ENCODE peak calls at places on chromosome 20, in six cellular contexts. C is transverse colon, S is sigmoid colon, L is prostate gland, E is spleen, P is vagina. R is an unnamed sample. For H3K9me3, the result is how much of the 10 kb centered on the place peaks cover.

GRCh38 chr20:1569417-1569861 is 11.9 kb upstream of the SIRPD start:
- DNase-seq in C (no peak), S (no peak), L (no peak), E (peak), P (no peak), R (no peak)

GRCh38 chr20:25525857-25526256 is 59.5 kb downstream of the NINL start:
- DNase-seq in C (no peak), S (no peak), L (no peak), E (no peak), P (no peak), R (no peak)

GRCh38 chr20:52490715-52491430 is 299.3 kb upstream of the ZFP64 start:
- DNase-seq in C (no peak), S (no peak), L (no peak), E (no peak), P (no peak), R (no peak)

GRCh38 chr20:12072945-12073245 is 155.2 kb downstream of the BTBD3 start:
- DNase-seq in C (no peak), S (no peak), L (no peak), E (no peak), P (no peak), R (no peak)

GRCh38 chr20:63472159-63472811 is at the start of gene KCNQ2:
- DNase-seq in C (no peak), S (no peak), L (no peak), E (no peak), P (no peak), R (no peak)

GRCh38 chr20:61127311-61128044 is 124.6 kb upstream of the CDH4 start:
- DNase-seq in C (no peak), S (no peak), L (no peak), E (no peak), P (no peak), R (no peak)

GRCh38 chr20:36462440-36463211 is 78.7 kb upstream of the MYL9 start:
- DNase-seq in C (peak), S (peak), L (peak), E (peak), P (no peak), R (no peak)

GRCh38 chr20:8389381-8390368 is 257.6 kb downstream of the PLCB1 start:
- DNase-seq in C (no peak), S (no peak), L (no peak), E (no peak), P (no peak), R (no peak)

GRCh38 chr20:3752386-3752759 is 15.2 kb downstream of the ADISSP start:
- DNase-seq in C (no peak), S (no peak), L (no peak), E (no peak), P (no peak), R (no peak)

GRCh38 chr20:25549866-25550477 is 35.4 kb downstream of the NINL start:
- DNase-seq in C (no peak), S (no peak), L (no peak), E (no peak), P (no peak), R (no peak)

GRCh38 chr20:50579511-50579910 is 69.3 kb downstream of the PTPN1 start:
- DNase-seq in C (no peak), S (peak), L (no peak), E (peak), P (no peak), R (no peak)

GRCh38 chr20:8627386-8628030 is 441.4 kb upstream of the PLCB4 start:
- DNase-seq in C (no peak), S (no peak), L (no peak), E (no peak), P (no peak), R (no peak)

GRCh38 chr20:37387519-37388269 is 41.8 kb downstream of the SRC start:
- DNase-seq in C (no peak), S (peak), L (no peak), E (peak), P (no peak), R (no peak)

GRCh38 chr20:41299899-41300298 is 17.6 kb downstream of the ZHX3 start:
- DNase-seq in C (no peak), S (no peak), L (no peak), E (no peak), P (no peak), R (no peak)

GRCh38 chr20:57555457-57556184 is 5.3 kb upstream of the PCK1 start:
- DNase-seq in C (no peak), S (no peak), L (no peak), E (no peak), P (no peak), R (no peak)

DNA sequence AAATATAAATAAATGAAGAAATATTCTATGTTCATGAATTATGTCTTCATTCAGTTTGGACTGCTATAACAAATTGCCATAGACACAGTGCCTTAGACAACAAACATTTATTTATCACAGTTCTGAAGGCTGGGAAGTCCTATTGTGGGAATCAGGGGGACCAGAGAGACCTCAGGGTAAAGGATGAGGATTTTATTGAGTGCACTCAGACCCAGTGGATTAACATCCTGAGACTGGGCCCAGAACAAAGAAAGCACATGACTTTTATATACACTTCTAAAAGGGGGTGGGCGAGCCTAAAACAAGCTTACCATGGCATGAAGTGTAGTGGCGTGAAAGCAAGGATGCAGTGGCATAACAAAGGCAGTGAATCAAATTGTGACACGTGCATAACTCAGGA is 26.9 kb upstream of the CBLN4 start:
- DNase-seq in C (no peak), S (no peak), L (no peak), E (no peak), P (no peak), R (no peak)
- H3K9me3 ChIP-seq in C (under half), S (under half), L (under half), E (half or more), P (under half), R (under half)

GRCh38 chr20:35318502-35319157 is 26.4 kb upstream of the FAM83C start:
- DNase-seq in C (peak), S (no peak), L (peak), E (no peak), P (no peak), R (no peak)

GRCh38 chr20:35316086-35316485 is 23.9 kb upstream of the FAM83C start:
- DNase-seq in C (no peak), S (no peak), L (no peak), E (no peak), P (no peak), R (no peak)

GRCh38 chr20:35319206-35320197 is 27.3 kb upstream of the FAM83C start:
- DNase-seq in C (no peak), S (no peak), L (no peak), E (no peak), P (no peak), R (no peak)

GRCh38 chr20:35315199-35316020 is 23.2 kb upstream of the FAM83C start:
- DNase-seq in C (no peak), S (no peak), L (no peak), E (no peak), P (no peak), R (no peak)

DNA sequence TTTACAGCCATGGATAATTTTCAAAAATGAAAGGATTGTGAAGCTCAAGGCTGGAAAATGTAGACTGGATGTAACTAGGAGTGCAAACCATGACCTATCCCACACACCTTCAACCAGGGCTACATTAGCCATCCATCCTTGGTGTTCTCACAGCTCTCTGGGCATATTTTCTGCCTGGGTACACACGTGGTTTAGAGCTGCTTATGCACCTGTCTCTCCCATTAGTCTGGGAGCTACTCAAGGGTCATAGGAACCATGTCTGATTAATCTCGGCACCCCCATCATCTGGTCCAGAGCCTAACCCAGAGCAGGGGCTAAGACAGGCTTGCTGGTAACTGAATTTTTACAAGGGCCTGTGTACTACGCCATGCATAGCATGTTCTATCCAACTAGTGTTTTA is 25.2 kb upstream of the FAM83C start:
- DNase-seq in C (no peak), S (no peak), L (no peak), E (no peak), P (no peak), R (no peak)
- TF ChIP-seq POLR2AphosphoS5 in C (no peak), S (no peak), L (no peak), E (no peak), P (no peak), R (no peak)

DNA sequence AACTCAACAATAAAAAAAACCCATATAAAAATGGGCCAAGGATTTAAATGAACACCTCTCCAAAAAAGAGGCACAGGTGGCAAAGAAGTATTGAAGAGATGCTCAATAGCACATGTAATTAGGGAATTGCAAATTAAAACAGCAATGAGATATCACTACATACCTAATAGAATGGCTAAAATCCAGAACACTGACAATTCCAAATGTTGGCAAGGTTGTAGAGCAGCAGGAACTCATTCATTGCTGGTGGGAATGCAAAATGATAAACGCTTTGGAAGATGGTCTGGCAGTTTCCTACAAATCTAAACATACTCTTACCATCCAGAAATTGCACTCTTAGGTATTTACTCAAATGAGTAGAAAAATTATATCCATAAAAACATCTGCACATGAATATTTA is 17.1 kb downstream of the CD93 start:
- DNase-seq in C (no peak), S (no peak), L (no peak), E (no peak), P (no peak), R (no peak)
- TF ChIP-seq POLR2A in C (no peak), S (no peak), L (no peak), E (no peak), P (no peak), R (no peak)

GRCh38 chr20:7146552-7147219 is 379.2 kb downstream of the BMP2 start:
- DNase-seq in C (no peak), S (no peak), L (no peak), E (no peak), P (no peak), R (no peak)
- H3K9me3 ChIP-seq in C (under half), S (under half), L (under half), E (under half), P (under half), R (under half)

GRCh38 chr20:18986146-18986830 is 172.7 kb downstream of the SCP2D1 start:
- DNase-seq in C (no peak), S (no peak), L (no peak), E (no peak), P (peak), R (no peak)
- TF ChIP-seq POLR2AphosphoS5 in C (no peak), S (no peak), L (no peak), E (no peak), P (no peak), R (no peak)

GRCh38 chr20:58890073-58890453 is 37.5 kb downstream of the GNAS start:
- DNase-seq in C (no peak), S (no peak), L (no peak), E (no peak), P (no peak), R (no peak)

GRCh38 chr20:58890454-58891075 is 38.0 kb downstream of the GNAS start:
- DNase-seq in C (peak), S (peak), L (peak), E (peak), P (no peak), R (peak)

GRCh38 chr20:58888521-58889333 is 36.2 kb downstream of the GNAS start:
- DNase-seq in C (peak), S (peak), L (peak), E (peak), P (peak), R (peak)

GRCh38 chr20:58888103-58888502 is 35.6 kb downstream of the GNAS start:
- DNase-seq in C (no peak), S (no peak), L (no peak), E (peak), P (no peak), R (no peak)

GRCh38 chr20:58889334-58890072 is 37.0 kb downstream of the GNAS start:
- DNase-seq in C (no peak), S (no peak), L (no peak), E (peak), P (no peak), R (no peak)
- TF ChIP-seq POLR2A in C (no peak), S (no peak), L (no peak), E (no peak), P (no peak), R (no peak)

GRCh38 chr20:22582960-22583772 is 1.2 kb downstream of the FOXA2 start:
- DNase-seq in C (peak), S (no peak), L (no peak), E (no peak), P (no peak), R (no peak)
- H3K9me3 ChIP-seq in C (under half), S (under half), L (under half), E (under half), P (under half), R (under half)

GRCh38 chr20:20837574-20838021 is 125.2 kb upstream of the RALGAPA2 start:
- DNase-seq in C (peak), S (no peak), L (peak), E (no peak), P (no peak), R (no peak)
- TF ChIP-seq POLR2AphosphoS5 in C (no peak), S (no peak), L (no peak), E (no peak), P (no peak), R (no peak)

DNA sequence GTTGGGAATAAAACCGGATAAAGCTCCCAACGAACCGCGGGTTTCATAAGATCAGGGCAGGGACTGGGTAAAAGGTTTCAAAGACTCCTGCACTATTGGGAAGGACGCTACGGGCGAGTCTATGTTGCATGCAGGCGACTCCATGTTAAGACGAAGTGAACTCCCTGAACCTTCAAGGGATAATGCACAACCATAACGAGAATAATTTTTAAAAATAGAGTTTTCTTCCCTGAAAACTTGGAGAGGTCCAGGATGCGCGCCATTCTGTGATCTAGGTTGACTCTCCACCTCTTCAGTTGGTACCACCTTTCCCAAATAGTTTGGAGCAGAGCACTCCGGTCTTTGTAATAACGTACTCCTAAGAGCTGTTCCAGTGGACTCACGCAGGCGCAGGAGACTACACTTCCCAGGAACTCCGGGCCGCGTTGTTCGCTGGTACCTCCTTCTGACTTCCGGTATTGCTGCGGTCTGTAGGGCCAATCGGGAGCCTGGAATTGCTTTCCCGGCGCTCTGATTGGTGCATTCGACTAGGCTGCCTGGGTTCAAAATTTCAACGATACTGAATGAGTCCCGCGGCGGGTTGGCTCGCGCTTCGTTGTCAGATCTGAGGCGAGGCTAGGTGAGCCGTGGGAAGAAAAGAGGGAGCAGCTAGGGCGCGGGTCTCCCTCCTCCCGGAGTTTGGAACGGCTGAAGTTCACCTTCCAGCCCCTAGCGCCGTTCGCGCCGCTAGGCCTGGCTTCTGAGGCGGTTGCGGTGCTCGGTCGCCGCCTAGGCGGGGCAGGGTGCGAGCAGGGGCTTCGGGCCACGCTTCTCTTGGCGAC is at the start of gene TPX2:
- DNase-seq in C (peak), S (peak), L (peak), E (peak), P (no peak), R (peak)
- TF ChIP-seq POLR2A in C (peak), S (peak), L (peak), E (no peak), P (no peak), R (no peak)

GRCh38 chr20:46505501-46505900 is 7.9 kb downstream of the ZNF334 start:
- DNase-seq in C (no peak), S (no peak), L (no peak), E (no peak), P (no peak), R (no peak)
- H3K9me3 ChIP-seq in C (under half), S (under half), L (under half), E (under half), P (under half), R (under half)

R was measured in breast epithelium.